ENCODE peak calls at places on chromosomes 7 and 10, in ten cellular contexts. Z, H, G, N, U, A, X, W, M and B are unnamed samples.

GRCh38 chr10:34046651-34047050 is 712.2 kb upstream of the NRP1 start:
- DNase-seq in X (no peak), H (no peak), U (no peak), N (no peak), W (peak; percentile 67), A (no peak), Z (no peak), G (no peak), M (no peak), B (no peak)

GRCh38 chr7:32019008-32019578 is 51.1 kb downstream of the PDE1C start:
- DNase-seq in U (no peak), M (no peak), G (no peak), A (no peak), W (no peak), Z (no peak), N (no peak), X (no peak), H (no peak), B (no peak)

GRCh38 chr10:117718970-117719369 is 176.4 kb downstream of the EMX2 start:
- DNase-seq in Z (no peak), N (no peak), H (no peak), M (no peak), G (no peak), X (no peak), W (no peak), U (no peak), A (no peak), B (no peak)

GRCh38 chr7:42242381-42242780 is 5.4 kb upstream of the GLI3 start:
- DNase-seq in M (no peak), G (no peak), N (no peak), X (no peak), W (no peak), Z (no peak), U (no peak), A (no peak), H (no peak), B (no peak)

GRCh38 chr7:7424151-7424873 is 111.4 kb downstream of the COL28A1 start:
- DNase-seq in A (peak; percentile 73), G (peak; percentile 13), M (peak; percentile 79), X (no peak), H (no peak), W (peak; percentile 83), U (peak; percentile 21), Z (peak; percentile 28), N (peak; percentile 71), B (peak; percentile 67)

GRCh38 chr7:45979275-45980180 is 58.5 kb upstream of the IGFBP3 start:
- DNase-seq in H (no peak), W (no peak), G (no peak), X (no peak), A (no peak), M (no peak), U (no peak), N (no peak), Z (no peak), B (no peak)

GRCh38 chr7:127838816-127839415 is 186.9 kb downstream of the SND1 start:
- DNase-seq in W (no peak), U (peak; percentile 57), M (no peak), X (no peak), H (no peak), Z (no peak), G (no peak), N (no peak), A (no peak), B (no peak)

GRCh38 chr7:126574276-126574675 is 678.5 kb downstream of the GRM8 start:
- DNase-seq in W (no peak), U (no peak), Z (no peak), A (peak; percentile 77), N (no peak), H (no peak), X (no peak), G (no peak), M (peak; percentile 78), B (no peak)

GRCh38 chr10:48614481-48615383 is 9.9 kb upstream of the ARHGAP22 start:
- DNase-seq in N (peak; percentile 79), U (no peak), H (no peak), W (no peak), M (no peak), X (no peak), Z (no peak), G (no peak), A (no peak), B (no peak)

GRCh38 chr7:37657798-37658197 is 25.8 kb upstream of the GPR141 start:
- DNase-seq in M (no peak), G (no peak), H (no peak), W (no peak), Z (no peak), A (no peak), N (no peak), X (no peak), U (no peak), B (no peak)

GRCh38 chr7:22729180-22729579 is 2.2 kb downstream of the IL6 start:
- DNase-seq in A (no peak), G (no peak), X (no peak), N (peak; percentile 18), H (no peak), W (no peak), M (no peak), U (no peak), Z (no peak), B (no peak)

GRCh38 chr10:99370993-99371392 is 41.8 kb downstream of the CNNM1 start:
- DNase-seq in W (peak; percentile 45), Z (no peak), G (no peak), X (no peak), N (peak; percentile 53), M (no peak), A (peak; percentile 33), U (peak; percentile 28), H (no peak), B (no peak)

GRCh38 chr10:11689945-11690736 is 52.0 kb upstream of the ECHDC3 start:
- DNase-seq in N (no peak), W (no peak), M (no peak), Z (no peak), U (no peak), A (no peak), X (no peak), H (no peak), G (no peak), B (no peak)

GRCh38 chr7:120190566-120190965 is 82.4 kb upstream of the KCND2 start:
- DNase-seq in Z (no peak), U (no peak), H (no peak), N (no peak), X (no peak), M (no peak), W (no peak), A (no peak), G (no peak), B (no peak)

GRCh38 chr10:33509231-33509871 is 174.9 kb upstream of the NRP1 start:
- DNase-seq in G (no peak), U (no peak), H (no peak), N (peak; percentile 92), A (peak; percentile 84), M (peak; percentile 26), W (peak; percentile 39), X (no peak), Z (no peak), B (peak; percentile 54)

GRCh38 chr7:127751723-127752448 is 99.9 kb downstream of the SND1 start:
- DNase-seq in Z (no peak), U (no peak), H (no peak), M (no peak), X (no peak), A (no peak), G (no peak), N (peak; percentile 56), W (no peak), B (no peak)